ENCODE peak calls at places on chromosomes 3 and 15, in six cellular contexts. X, O, R, H, N and B are unnamed samples.
A peak's percentile ranks its signal among the peaks of the same experiment; 100 is the strongest.

GRCh38 chr15:70152070-70152480 is 54.4 kb upstream of the TLE3 start:
- DNase-seq in R (no peak), H (no peak), N (no peak), X (no peak), O (no peak), B (no peak)

GRCh38 chr3:183498634-183499033 is 56.9 kb downstream of the KLHL6 start:
- DNase-seq in H (no peak), O (no peak), N (no peak), X (no peak), R (no peak), B (no peak)

GRCh38 chr3:67854663-67855062 is 200.3 kb upstream of the SUCLG2 start:
- DNase-seq in O (no peak), X (no peak), R (no peak), H (no peak), N (no peak), B (no peak)

GRCh38 chr3:134614955-134615354 is 35.9 kb downstream of the KY start:
- DNase-seq in H (no peak), R (no peak), O (no peak), X (no peak), N (no peak), B (no peak)

GRCh38 chr3:142279965-142280590 is 54.7 kb upstream of the GK5 start:
- DNase-seq in O (peak; percentile 56), N (peak; percentile 61), R (peak; percentile 38), X (peak; percentile 59), H (peak; percentile 32), B (no peak)

GRCh38 chr3:143613226-143613625 is 235.0 kb downstream of the SLC9A9 start:
- DNase-seq in N (no peak), X (peak; percentile 37), O (no peak), R (no peak), H (no peak), B (no peak)

GRCh38 chr15:43274136-43274535 is 7.4 kb upstream of the TGM5 start:
- DNase-seq in R (no peak), O (no peak), N (no peak), H (peak; percentile 94), X (peak; percentile 58), B (no peak)

GRCh38 chr3:30628931-30629590 is 22.7 kb downstream of the TGFBR2 start:
- DNase-seq in N (no peak), R (no peak), H (no peak), O (no peak), X (no peak), B (no peak)

GRCh38 chr3:197959891-197960693 is at the start of gene LMLN:
- DNase-seq in N (peak; percentile 94), O (peak; percentile 96), H (peak; percentile 97), X (peak; percentile 96), R (peak; percentile 96), B (peak; percentile 98)

GRCh38 chr3:130907966-130908365 is 14.1 kb downstream of the ATP2C1 start:
- DNase-seq in R (no peak), O (no peak), X (no peak), H (no peak), N (no peak), B (no peak)

GRCh38 chr3:3707858-3708768 is 91.1 kb upstream of the LRRN1 start:
- DNase-seq in N (no peak), H (no peak), R (no peak), X (peak; percentile 25), O (no peak), B (no peak)

GRCh38 chr3:129562803-129563202 is 19.8 kb downstream of the H1-8 start:
- DNase-seq in O (no peak), H (no peak), X (no peak), N (no peak), R (no peak), B (no peak)

GRCh38 chr3:95923496-95924210 is 890.7 kb upstream of the EPHA6 start:
- DNase-seq in H (no peak), N (peak; percentile 25), R (no peak), X (peak; percentile 2), O (peak; percentile 53), B (no peak)

GRCh38 chr3:4589475-4590111 is 96.4 kb downstream of the ITPR1 start:
- DNase-seq in R (peak; percentile 58), O (no peak), N (no peak), H (no peak), X (no peak), B (no peak)

GRCh38 chr3:155026999-155027591 is 53.0 kb upstream of the MME start:
- DNase-seq in O (no peak), R (no peak), H (no peak), X (no peak), N (no peak), B (no peak)

GRCh38 chr3:72353236-72354105 is 494.8 kb downstream of the SHQ1 start:
- DNase-seq in H (no peak), R (no peak), N (no peak), O (no peak), X (peak; percentile 52), B (no peak)

GRCh38 chr3:97901327-97902295 is 70.6 kb downstream of the RIOX2 start:
- DNase-seq in O (peak; percentile 41), H (no peak), X (no peak), N (no peak), R (no peak), B (no peak)

GRCh38 chr15:31039961-31040360 is 48.5 kb upstream of the MTMR10 start:
- DNase-seq in X (no peak), H (no peak), O (no peak), N (no peak), R (no peak), B (no peak)

GRCh38 chr15:36370735-36371115 is 208.7 kb upstream of the CDIN1 start:
- DNase-seq in R (no peak), O (no peak), H (no peak), X (peak; percentile 87), N (no peak), B (no peak)

GRCh38 chr3:41103200-41103599 is 96.1 kb upstream of the CTNNB1 start:
- DNase-seq in N (no peak), H (no peak), R (no peak), O (no peak), X (no peak), B (no peak)

GRCh38 chr3:149902498-149903139 is 68.1 kb downstream of the PFN2 start:
- DNase-seq in N (no peak), H (no peak), R (no peak), O (no peak), X (peak; percentile 1), B (no peak)

GRCh38 chr15:40336129-40337122 is 4.3 kb downstream of the CCDC9B start:
- DNase-seq in O (peak; percentile 28), N (no peak), H (no peak), X (no peak), R (no peak), B (no peak)

GRCh38 chr15:80665151-80665550 is 30.0 kb upstream of the ABHD17C start:
- DNase-seq in N (no peak), R (no peak), H (no peak), O (no peak), X (no peak), B (no peak)

GRCh38 chr15:81000626-81001179 is at the start of gene TLNRD1:
- DNase-seq in R (peak; percentile 85), X (peak; percentile 87), N (peak; percentile 90), O (peak; percentile 93), H (peak; percentile 94), B (peak; percentile 93)

GRCh38 chr15:61890106-61890505 is 170.1 kb downstream of the VPS13C start:
- DNase-seq in O (no peak), R (no peak), N (no peak), X (peak; percentile 60), H (no peak), B (no peak)

GRCh38 chr3:11601446-11602241 is 42.1 kb downstream of the VGLL4 start:
- DNase-seq in O (no peak), H (peak; percentile 68), R (no peak), N (no peak), X (no peak), B (no peak)

GRCh38 chr15:90773485-90773884 is 56.3 kb downstream of the BLM start:
- DNase-seq in O (no peak), N (no peak), X (no peak), H (no peak), R (no peak), B (no peak)

GRCh38 chr15:90769375-90769774 is 52.2 kb downstream of the BLM start:
- DNase-seq in X (peak; percentile 4), H (no peak), O (no peak), N (no peak), R (no peak), B (no peak)

GRCh38 chr15:90780916-90781315 is 63.8 kb downstream of the BLM start:
- DNase-seq in R (no peak), X (no peak), H (no peak), N (peak; percentile 23), O (no peak), B (no peak)

GRCh38 chr15:90774731-90775521 is 57.8 kb downstream of the BLM start:
- DNase-seq in N (no peak), H (no peak), O (no peak), R (no peak), X (peak; percentile 67), B (no peak)
- H3K9me3 ChIP-seq in N (no peaks in the 10 kb centered on the region), H (no peaks in the 10 kb centered on the region), O (no peaks in the 10 kb centered on the region), R (no peaks in the 10 kb centered on the region), X (no peaks in the 10 kb centered on the region), B (no peaks in the 10 kb centered on the region)

GRCh38 chr15:48680841-48681240 is 35.3 kb upstream of the FBN1 start:
- DNase-seq in H (no peak), O (no peak), X (peak; percentile 88), N (no peak), R (no peak), B (no peak)
- TF ChIP-seq CTCF in H (no peak), O (no peak), X (no peak), N (no peak), R (no peak), B (no peak)

GRCh38 chr3:100401674-100402036 is 316 bp downstream of the LNP1 start:
- DNase-seq in H (peak; percentile 32), X (no peak), O (peak; percentile 37), R (peak; percentile 57), N (peak; percentile 64), B (peak; percentile 52)

GRCh38 chr3:100400782-100401673 is at the start of the genes LNP1 and TOMM70:
- DNase-seq in X (peak; percentile 96), O (peak; percentile 98), N (peak; percentile 97), R (peak; percentile 96), H (peak; percentile 98), B (peak; percentile 99)

GRCh38 chr3:100396967-100397366 is 3.9 kb downstream of the TOMM70 start:
- DNase-seq in R (no peak), O (no peak), H (no peak), X (no peak), N (no peak), B (no peak)

GRCh38 chr3:100400424-100400781 is 486 bp downstream of the TOMM70 start:
- DNase-seq in R (no peak), N (peak; percentile 43), O (no peak), X (peak; percentile 26), H (peak; percentile 28), B (no peak)

GRCh38 chr3:100399341-100400071 is 1.4 kb downstream of the TOMM70 start:
- DNase-seq in H (no peak), O (no peak), R (no peak), X (no peak), N (no peak), B (no peak)
- H3K27ac ChIP-seq in H (peak overlapping the region; percentile 95), O (no peak overlapping the region), R (no peak overlapping the region), X (peak overlapping the region; percentile 78), N (peak overlapping the region; percentile 91), B (no peak overlapping the region)

DNA sequence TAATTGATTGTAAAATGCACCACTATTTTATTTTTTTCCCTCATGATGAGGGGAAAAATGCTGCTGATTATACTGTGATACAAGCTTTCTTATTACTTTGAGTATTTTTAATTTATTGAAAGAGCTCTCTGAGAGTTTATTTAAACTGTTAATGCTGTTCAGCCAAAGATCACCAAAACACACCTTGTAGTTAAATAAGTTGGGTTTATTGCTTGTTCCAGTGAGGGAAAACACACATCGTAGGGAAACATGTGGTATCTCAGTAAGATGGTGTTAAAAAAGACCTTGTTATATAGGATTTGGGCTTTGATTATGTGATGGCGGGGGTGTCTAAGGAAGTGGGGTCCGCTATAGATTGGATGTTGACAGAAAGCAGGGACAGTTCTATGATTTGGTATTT is 11.0 kb downstream of the HACD3 start:
- DNase-seq in R (no peak), O (no peak), X (no peak), N (no peak), H (no peak), B (no peak)
- H3K9me3 ChIP-seq in R (no peaks in the 10 kb centered on the region), O (no peaks in the 10 kb centered on the region), X (no peaks in the 10 kb centered on the region), N (no peaks in the 10 kb centered on the region), H (no peaks in the 10 kb centered on the region), B (no peaks in the 10 kb centered on the region)